ENCODE peak calls at places on chromosomes 3 and 15, in five cellular contexts. S, E, O, Q and L are unnamed samples.

GRCh38 chr15:31366169-31366734 is 39.6 kb downstream of the KLF13 start:
- DNase-seq in S (no peak), E (no peak), O (peak), Q (no peak), L (no peak)

GRCh38 chr3:167862104-167862785 is 126.7 kb downstream of the SERPINI1 start:
- DNase-seq in S (no peak), E (no peak), O (no peak), Q (no peak), L (no peak)

GRCh38 chr3:119497824-119498187 is 541 bp upstream of the TIMMDC1 start:
- DNase-seq in S (peak), E (no peak), O (peak), Q (peak), L (no peak)

GRCh38 chr15:67783303-67783702 is 42.0 kb upstream of the SKOR1 start:
- DNase-seq in S (no peak), E (peak), O (no peak), Q (no peak), L (no peak)

GRCh38 chr3:177102526-177102925 is 94.8 kb downstream of the TBL1XR1 start:
- DNase-seq in S (peak), E (no peak), O (no peak), Q (no peak), L (no peak)

GRCh38 chr3:52053307-52054304 is 2.8 kb downstream of the DUSP7 start:
- DNase-seq in S (no peak), E (no peak), O (no peak), Q (peak), L (peak)

GRCh38 chr15:55694652-55695150 is 48.3 kb downstream of the PRTG start:
- DNase-seq in S (peak), E (no peak), O (peak), Q (peak), L (no peak)

GRCh38 chr3:732326-732928 is 360.4 kb upstream of the CNTN6 start:
- DNase-seq in S (no peak), E (no peak), O (no peak), Q (no peak), L (no peak)

GRCh38 chr3:11422291-11422690 is 150.1 kb downstream of the ATG7 start:
- DNase-seq in S (no peak), E (no peak), O (no peak), Q (no peak), L (no peak)

GRCh38 chr3:44682182-44682896 is 30.1 kb upstream of the ZNF502 start:
- DNase-seq in S (peak), E (no peak), O (no peak), Q (no peak), L (no peak)

GRCh38 chr3:30666564-30667249 is 60.3 kb downstream of the TGFBR2 start:
- DNase-seq in S (no peak), E (peak), O (no peak), Q (no peak), L (no peak)

GRCh38 chr3:135018171-135018923 is 223.3 kb downstream of the EPHB1 start:
- DNase-seq in S (no peak), E (no peak), O (no peak), Q (no peak), L (no peak)

GRCh38 chr15:48190932-48191573 is 412 bp upstream of the CTXN2 start:
- DNase-seq in S (peak), E (peak), O (peak), Q (peak), L (no peak)

GRCh38 chr3:123629747-123630047 is 44.8 kb upstream of the HACD2 start:
- DNase-seq in S (no peak), E (no peak), O (no peak), Q (no peak), L (no peak)

GRCh38 chr15:89746386-89746974 is 4.6 kb downstream of the MESP1 start:
- DNase-seq in S (no peak), E (peak), O (no peak), Q (no peak), L (no peak)

GRCh38 chr3:3015472-3016089 is 94.6 kb downstream of the IL5RA start:
- DNase-seq in S (peak), E (no peak), O (peak), Q (peak), L (no peak)

GRCh38 chr3:14949126-14949525 is 1.7 kb downstream of the NR2C2 start:
- DNase-seq in S (no peak), E (no peak), O (no peak), Q (peak), L (no peak)
- H2AFZ ChIP-seq in S (peak), E (peak), O (peak), Q (peak), L (peak)

DNA sequence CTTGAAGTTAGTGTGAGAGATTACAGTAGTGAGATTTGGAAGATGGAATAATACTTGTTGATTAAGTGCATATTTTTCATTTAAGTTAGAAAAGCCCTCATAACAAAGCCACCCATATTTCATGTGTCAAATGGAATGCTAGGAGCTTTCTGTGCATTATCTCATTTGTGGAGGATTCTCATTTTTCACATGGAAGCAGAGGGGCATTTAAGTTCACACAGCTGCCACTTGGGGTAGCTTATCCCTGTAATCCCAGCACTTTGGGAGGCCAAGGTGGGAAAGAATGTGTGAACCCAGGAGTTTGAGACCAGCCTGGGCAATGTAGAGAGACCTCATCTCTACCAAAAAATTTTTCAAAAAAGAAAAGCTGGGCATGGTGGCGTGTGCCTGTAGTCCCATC is 55.2 kb downstream of the RAB7A start:
- DNase-seq in S (no peak), E (no peak), O (no peak), Q (no peak), L (no peak)
- TF ChIP-seq CTCF in S (no peak), E (no peak), O (no peak), Q (no peak), L (no peak)

GRCh38 chr3:100073555-100074307 is 40.6 kb downstream of the FILIP1L start:
- DNase-seq in S (peak), E (peak), O (peak), Q (peak), L (no peak)

GRCh38 chr3:100076544-100077529 is 37.5 kb downstream of the FILIP1L start:
- DNase-seq in S (no peak), E (no peak), O (no peak), Q (no peak), L (no peak)

GRCh38 chr3:100073049-100073422 is 41.3 kb downstream of the FILIP1L start:
- DNase-seq in S (no peak), E (no peak), O (no peak), Q (no peak), L (no peak)

GRCh38 chr3:100075731-100076543 is 38.4 kb downstream of the FILIP1L start:
- DNase-seq in S (no peak), E (no peak), O (no peak), Q (no peak), L (no peak)

DNA sequence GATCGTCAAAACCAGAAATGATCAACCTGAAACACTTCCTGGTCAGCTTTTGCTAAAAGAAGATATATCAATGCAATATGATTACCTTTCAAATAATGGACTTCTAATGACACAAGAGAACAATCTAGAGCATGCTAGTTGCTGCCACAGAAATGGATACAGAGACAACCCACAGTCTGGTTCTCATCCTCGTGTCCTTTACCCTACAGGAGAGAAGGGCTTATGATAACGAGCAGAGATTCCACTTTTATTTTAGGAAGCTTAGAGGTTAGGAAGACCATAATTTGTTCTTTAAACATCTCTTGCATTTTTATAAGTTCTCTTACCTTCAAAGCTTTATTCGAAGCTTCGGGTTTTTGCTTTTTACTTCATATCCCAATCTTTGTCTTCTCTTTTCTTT is 39.1 kb downstream of the FILIP1L start:
- DNase-seq in S (no peak), E (no peak), O (no peak), Q (no peak), L (no peak)
- H3K27ac ChIP-seq in S (no peak), E (no peak), O (no peak), Q (no peak), L (no peak)

GRCh38 chr15:22979069-22979698 is 984 bp downstream of the CYFIP1 start:
- DNase-seq in S (peak), E (no peak), O (peak), Q (peak), L (no peak)
- H2AFZ ChIP-seq in S (peak), E (peak), O (peak), Q (peak), L (peak)

GRCh38 chr3:19543212-19543841 is 390.7 kb downstream of the EFHB start:
- DNase-seq in S (no peak), E (no peak), O (no peak), Q (peak), L (no peak)
- TF ChIP-seq CTCF in S (no peak), E (peak), O (no peak), Q (peak), L (peak)

DNA sequence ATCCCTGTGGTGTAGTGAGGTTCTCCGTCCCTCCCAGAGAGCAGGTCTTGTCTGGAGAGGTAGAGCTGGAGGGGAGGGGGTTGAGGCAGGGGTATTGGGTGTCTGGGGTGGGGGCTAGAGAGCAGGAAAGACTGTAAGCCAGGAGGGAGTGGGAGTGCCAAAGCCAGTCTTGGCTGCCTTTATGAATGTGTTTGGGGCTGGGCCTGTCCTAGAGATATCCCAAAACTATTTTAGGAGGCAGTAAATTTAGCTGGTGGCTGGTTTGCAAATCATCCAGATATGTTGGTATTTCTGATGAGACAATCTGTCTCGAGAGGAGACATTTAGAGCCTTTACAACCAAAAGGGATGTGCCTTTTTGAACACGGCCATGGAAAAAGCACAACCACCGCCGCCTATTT is 166.6 kb downstream of the TLE3 start:
- DNase-seq in S (no peak), E (no peak), O (no peak), Q (no peak), L (no peak)
- H3K27ac ChIP-seq in S (no peak), E (no peak), O (no peak), Q (no peak), L (no peak)